ENCODE peak calls at places on chromosomes 4 and X, in nine cellular contexts. T, Q, N, B, G, P, Z, E and C are unnamed samples.

GRCh38 chrX:77003530-77003929 is 443.7 kb upstream of the FGF16 start:
- DNase-seq in T (no peak), Q (no peak), N (no peak), B (no peak), G (no peak), P (no peak), Z (no peak), E (no peak), C (no peak)

GRCh38 chr4:4693258-4693657 is 151.4 kb upstream of the STX18 start:
- DNase-seq in T (no peak), Q (no peak), N (no peak), B (no peak), G (no peak), P (no peak), Z (no peak), E (no peak), C (no peak)

GRCh38 chr4:14695411-14695810 is 306.9 kb upstream of the CPEB2 start:
- DNase-seq in T (no peak), Q (no peak), N (no peak), B (no peak), G (no peak), P (no peak), Z (no peak), E (no peak), C (no peak)

GRCh38 chrX:55714111-55714510 is 3.4 kb upstream of the RRAGB start:
- DNase-seq in T (no peak), Q (no peak), N (no peak), B (no peak), G (no peak), P (no peak), Z (no peak), E (no peak), C (no peak)

GRCh38 chrX:85897376-85898110 is 149.8 kb downstream of the CHM start:
- DNase-seq in T (peak), Q (no peak), N (no peak), B (no peak), G (no peak), P (no peak), Z (no peak), E (no peak), C (no peak)

GRCh38 chr4:185838514-185839203 is 26.7 kb upstream of the SORBS2 start:
- DNase-seq in T (peak), Q (no peak), N (no peak), B (no peak), G (no peak), P (peak), Z (no peak), E (no peak), C (no peak)

GRCh38 chr4:152394786-152395185 is 141.1 kb downstream of the FBXW7 start:
- DNase-seq in T (no peak), Q (no peak), N (no peak), B (no peak), G (no peak), P (no peak), Z (no peak), E (no peak), C (no peak)

GRCh38 chr4:73944061-73944875 is 37.6 kb downstream of the PF4 start:
- DNase-seq in T (peak), Q (peak), N (no peak), B (no peak), G (peak), P (no peak), Z (no peak), E (no peak), C (peak)

GRCh38 chrX:50941638-50942037 is 31.1 kb downstream of the BMP15 start:
- DNase-seq in T (no peak), Q (peak), N (peak), B (no peak), G (peak), P (no peak), Z (no peak), E (no peak), C (no peak)

GRCh38 chr4:156888762-156889161 is 82.8 kb downstream of the PDGFC start:
- DNase-seq in T (no peak), Q (no peak), N (no peak), B (no peak), G (no peak), P (peak), Z (no peak), E (no peak), C (no peak)

GRCh38 chr4:185343726-185344581 is 51.8 kb downstream of the LRP2BP start:
- DNase-seq in T (no peak), Q (no peak), N (no peak), B (no peak), G (no peak), P (peak), Z (no peak), E (no peak), C (no peak)

GRCh38 chrX:97328853-97329252 is 445.1 kb downstream of the RPA4 start:
- DNase-seq in T (no peak), Q (no peak), N (no peak), B (no peak), G (no peak), P (no peak), Z (no peak), E (no peak), C (no peak)

GRCh38 chr4:164931551-164932324 is 45.7 kb downstream of the TRIM61 start:
- DNase-seq in T (no peak), Q (no peak), N (no peak), B (no peak), G (no peak), P (no peak), Z (no peak), E (no peak), C (no peak)

GRCh38 chr4:99861120-99861905 is 32.9 kb downstream of the LAMTOR3 start:
- DNase-seq in T (no peak), Q (no peak), N (no peak), B (no peak), G (no peak), P (no peak), Z (no peak), E (no peak), C (no peak)

GRCh38 chr4:139761461-139761860 is 95.8 kb downstream of the MGST2 start:
- DNase-seq in T (no peak), Q (no peak), N (peak), B (peak), G (no peak), P (peak), Z (no peak), E (no peak), C (no peak)

DNA sequence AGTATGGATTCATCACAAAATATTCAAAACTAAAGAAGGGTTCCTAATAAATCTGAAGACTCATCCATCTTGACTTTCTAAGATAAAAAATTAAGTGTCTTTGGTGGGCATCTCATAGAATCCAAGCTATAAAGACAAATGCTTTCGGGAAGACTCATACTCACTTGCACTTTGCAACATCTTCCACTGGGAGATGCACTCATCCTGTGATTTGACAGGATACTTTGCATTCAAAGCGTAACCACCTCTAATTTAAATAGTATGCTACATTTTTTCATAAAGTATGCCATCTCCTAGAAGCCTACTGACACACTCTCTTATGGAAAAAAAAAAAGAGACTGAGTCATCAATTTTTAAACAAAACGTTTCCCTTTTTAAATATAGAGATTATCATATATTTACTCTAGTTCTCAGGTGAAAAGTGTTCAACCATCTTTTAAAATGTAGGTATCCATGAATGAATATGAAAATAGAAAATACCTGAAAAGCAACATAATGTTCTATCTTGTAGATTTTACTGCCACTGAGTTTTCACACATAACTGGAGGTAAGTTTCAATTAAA is 119.6 kb downstream of the KLHL13 start:
- DNase-seq in T (no peak), Q (no peak), N (no peak), B (no peak), G (no peak), P (peak), Z (no peak), E (no peak), C (no peak)
- TF ChIP-seq CTCF in T (no peak), Q (no peak), N (peak), B (no peak), G (no peak), P (peak), Z (no peak), E (no peak), C (no peak)

GRCh38 chrX:72003811-72004750 is 93.4 kb downstream of the NHSL2 start:
- DNase-seq in T (peak), Q (no peak), N (no peak), B (peak), G (peak), P (no peak), Z (no peak), E (no peak), C (peak)
- TF ChIP-seq CTCF in T (peak), Q (no peak), N (no peak), B (no peak), G (no peak), P (no peak), Z (no peak), E (no peak), C (peak)

DNA sequence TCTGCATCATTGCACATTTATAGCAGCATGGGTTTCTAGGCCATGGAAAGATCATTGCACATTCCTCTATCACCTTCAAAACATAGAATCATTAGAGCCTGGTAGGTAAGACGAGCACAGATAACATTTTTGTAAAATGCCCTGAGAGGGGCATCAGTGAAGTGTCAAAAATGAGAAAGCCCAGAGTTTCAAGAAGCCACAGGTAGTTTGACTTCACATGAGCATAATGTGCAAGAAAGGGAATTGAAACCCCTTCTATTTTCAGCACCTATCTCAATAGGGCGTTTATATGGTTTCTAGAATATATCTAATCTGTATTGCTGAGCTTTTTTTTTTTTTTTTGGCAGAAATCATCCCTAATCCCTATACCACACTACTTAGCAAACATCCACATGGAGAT is 2441.7 kb downstream of the ARAP2 start:
- DNase-seq in T (no peak), Q (no peak), N (peak), B (no peak), G (no peak), P (no peak), Z (no peak), E (no peak), C (no peak)
- TF ChIP-seq CTCF in T (no peak), Q (no peak), N (no peak), B (no peak), G (no peak), P (no peak), Z (no peak), E (no peak), C (no peak)

GRCh38 chr4:142551513-142552280 is 294.4 kb downstream of the INPP4B start:
- DNase-seq in T (no peak), Q (no peak), N (no peak), B (no peak), G (no peak), P (no peak), Z (no peak), E (no peak), C (no peak)
- TF ChIP-seq CTCF in T (no peak), Q (no peak), N (no peak), B (no peak), G (no peak), P (no peak), Z (no peak), E (no peak), C (no peak)

GRCh38 chr4:182862166-182862875 is 54.9 kb downstream of the DCTD start:
- DNase-seq in T (peak), Q (no peak), N (no peak), B (no peak), G (no peak), P (no peak), Z (no peak), E (no peak), C (no peak)
- TF ChIP-seq CTCF in T (peak), Q (no peak), N (no peak), B (no peak), G (no peak), P (no peak), Z (no peak), E (no peak), C (no peak)

DNA sequence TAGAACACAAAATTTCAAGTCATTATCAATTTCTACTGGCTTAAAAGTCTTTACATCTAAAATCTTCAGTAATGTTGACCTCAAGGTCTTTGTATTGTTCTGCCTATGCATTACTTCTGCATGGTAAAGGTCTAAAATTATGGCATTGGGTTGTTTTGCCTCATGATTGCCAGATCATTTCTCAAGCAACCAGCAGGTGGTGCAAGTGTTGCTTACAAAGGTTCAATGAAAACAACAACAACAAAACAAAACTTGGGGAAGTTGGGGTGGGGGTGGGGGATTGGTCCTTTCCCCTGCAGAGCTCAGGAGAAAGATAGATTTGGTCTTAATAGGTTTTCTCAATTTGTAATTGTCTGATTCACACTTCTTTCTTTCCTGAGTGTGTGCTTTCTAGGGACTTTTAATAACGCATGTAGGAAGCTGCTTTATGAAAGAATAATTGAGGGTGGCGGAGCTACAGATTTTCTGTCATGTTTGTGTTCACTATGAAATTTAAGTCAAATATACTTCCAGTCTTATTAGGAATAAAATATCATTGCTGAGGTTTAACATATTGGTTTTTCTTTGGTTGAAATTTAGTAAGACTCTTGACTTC is 145.1 kb downstream of the COL4A5 start:
- DNase-seq in T (no peak), Q (no peak), N (peak), B (no peak), G (peak), P (no peak), Z (no peak), E (no peak), C (peak)
- TF ChIP-seq CTCF in T (peak), Q (no peak), N (peak), B (no peak), G (peak), P (peak), Z (no peak), E (no peak), C (peak)

DNA sequence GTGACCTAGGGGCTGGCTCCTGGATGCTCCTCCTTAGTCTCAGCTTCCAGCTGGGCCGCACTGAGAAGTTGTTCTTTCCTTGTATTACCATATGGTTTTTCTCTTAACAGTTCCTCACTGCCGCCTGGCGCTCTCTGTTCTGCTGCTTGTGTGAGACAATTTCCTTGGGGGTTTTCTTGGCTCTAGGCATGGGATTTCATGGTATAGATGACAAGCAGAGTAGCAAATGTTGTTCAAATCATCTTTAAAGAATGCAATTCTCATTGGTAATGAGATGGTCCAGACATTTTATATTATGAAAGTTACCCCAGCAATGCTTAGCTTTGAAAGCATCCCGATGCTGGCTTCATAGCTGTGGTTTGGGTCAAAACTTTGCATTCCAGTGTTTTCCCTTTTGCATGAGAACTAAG is 37.6 kb downstream of the SEPTIN11 start:
- DNase-seq in T (no peak), Q (no peak), N (no peak), B (no peak), G (no peak), P (peak), Z (no peak), E (no peak), C (no peak)
- TF ChIP-seq CTCF in T (no peak), Q (no peak), N (no peak), B (no peak), G (no peak), P (peak), Z (no peak), E (no peak), C (no peak)

GRCh38 chrX:131816551-131817136 is 206.5 kb upstream of the STK26 start:
- DNase-seq in T (no peak), Q (no peak), N (peak), B (no peak), G (no peak), P (peak), Z (peak), E (no peak), C (no peak)
- TF ChIP-seq CTCF in T (no peak), Q (no peak), N (no peak), B (peak), G (no peak), P (peak), Z (peak), E (peak), C (no peak)

GRCh38 chr4:98506462-98507132 is 151.8 kb downstream of the TSPAN5 start:
- DNase-seq in T (no peak), Q (no peak), N (no peak), B (no peak), G (peak), P (no peak), Z (no peak), E (no peak), C (peak)
- TF ChIP-seq CTCF in T (peak), Q (no peak), N (peak), B (no peak), G (no peak), P (no peak), Z (no peak), E (no peak), C (no peak)